ENCODE peak calls at places on chromosome 17, in six cellular contexts. One of them, this sample, is unnamed.

GRCh38 chr17:72126575-72127486 is 6.0 kb downstream of the SOX9 start:
- DNase-seq in mesenchymal stem cell: peak
- DNase-seq in IMR-90: peak
- DNase-seq in H1: no peak
- DNase-seq in trophoblast cell: peak
- DNase-seq in neuronal stem cell: no peak
- DNase-seq in this sample: no peak

GRCh38 chr17:54046570-54046969 is 223.8 kb downstream of the KIF2B start:
- DNase-seq in mesenchymal stem cell: no peak
- DNase-seq in IMR-90: no peak
- DNase-seq in H1: no peak
- DNase-seq in trophoblast cell: no peak
- DNase-seq in neuronal stem cell: no peak
- DNase-seq in this sample: no peak

GRCh38 chr17:75152971-75153853 is 1.1 kb downstream of the JPT1 start:
- DNase-seq in mesenchymal stem cell: peak
- DNase-seq in IMR-90: peak
- DNase-seq in H1: no peak
- DNase-seq in trophoblast cell: no peak
- DNase-seq in neuronal stem cell: no peak
- DNase-seq in this sample: peak

GRCh38 chr17:41800601-41801373 is 11.0 kb downstream of the P3H4 start:
- DNase-seq in mesenchymal stem cell: peak
- DNase-seq in IMR-90: no peak
- DNase-seq in H1: peak
- DNase-seq in trophoblast cell: peak
- DNase-seq in neuronal stem cell: no peak
- DNase-seq in this sample: peak

GRCh38 chr17:61496174-61496956 is 44.1 kb downstream of the TBX4 start:
- DNase-seq in mesenchymal stem cell: no peak
- DNase-seq in IMR-90: no peak
- DNase-seq in H1: no peak
- DNase-seq in trophoblast cell: no peak
- DNase-seq in neuronal stem cell: no peak
- DNase-seq in this sample: no peak

GRCh38 chr17:18235743-18236256 is 10.4 kb downstream of the LLGL1 start:
- DNase-seq in mesenchymal stem cell: peak
- DNase-seq in IMR-90: peak
- DNase-seq in H1: no peak
- DNase-seq in trophoblast cell: no peak
- DNase-seq in neuronal stem cell: no peak
- DNase-seq in this sample: no peak

GRCh38 chr17:29592850-29593545 is at the start of gene ANKRD13B:
- DNase-seq in mesenchymal stem cell: no peak
- DNase-seq in IMR-90: no peak
- DNase-seq in H1: no peak
- DNase-seq in trophoblast cell: no peak
- DNase-seq in neuronal stem cell: no peak
- DNase-seq in this sample: no peak

GRCh38 chr17:35612924-35613521 is 25.9 kb downstream of the AP2B1 start:
- DNase-seq in mesenchymal stem cell: peak
- DNase-seq in IMR-90: peak
- DNase-seq in H1: no peak
- DNase-seq in trophoblast cell: peak
- DNase-seq in neuronal stem cell: peak
- DNase-seq in this sample: peak

GRCh38 chr17:71975998-71976649 is 144.7 kb upstream of the SOX9 start:
- DNase-seq in mesenchymal stem cell: peak
- DNase-seq in IMR-90: peak
- DNase-seq in H1: no peak
- DNase-seq in trophoblast cell: peak
- DNase-seq in neuronal stem cell: no peak
- DNase-seq in this sample: peak

GRCh38 chr17:1548032-1548431 is 14.6 kb downstream of the PITPNA start:
- DNase-seq in mesenchymal stem cell: no peak
- DNase-seq in IMR-90: no peak
- DNase-seq in H1: no peak
- DNase-seq in trophoblast cell: no peak
- DNase-seq in neuronal stem cell: no peak
- DNase-seq in this sample: no peak

GRCh38 chr17:1541367-1541904 is 21.2 kb downstream of the PITPNA start:
- DNase-seq in mesenchymal stem cell: no peak
- DNase-seq in IMR-90: no peak
- DNase-seq in H1: no peak
- DNase-seq in trophoblast cell: no peak
- DNase-seq in neuronal stem cell: no peak
- DNase-seq in this sample: no peak

GRCh38 chr17:1546292-1546922 is 16.2 kb downstream of the PITPNA start:
- DNase-seq in mesenchymal stem cell: no peak
- DNase-seq in IMR-90: no peak
- DNase-seq in H1: no peak
- DNase-seq in trophoblast cell: peak
- DNase-seq in neuronal stem cell: no peak
- DNase-seq in this sample: no peak

GRCh38 chr17:1542316-1542715 is 20.3 kb downstream of the PITPNA start:
- DNase-seq in mesenchymal stem cell: no peak
- DNase-seq in IMR-90: no peak
- DNase-seq in H1: no peak
- DNase-seq in trophoblast cell: no peak
- DNase-seq in neuronal stem cell: no peak
- DNase-seq in this sample: peak

GRCh38 chr17:1545618-1546017 is 17.0 kb downstream of the PITPNA start:
- DNase-seq in mesenchymal stem cell: no peak
- DNase-seq in IMR-90: no peak
- DNase-seq in H1: no peak
- DNase-seq in trophoblast cell: no peak
- DNase-seq in neuronal stem cell: no peak
- DNase-seq in this sample: no peak
- H3K18ac ChIP-seq in mesenchymal stem cell: no peak
- H3K18ac ChIP-seq in IMR-90: no peak
- H3K18ac ChIP-seq in H1: no peak
- H3K18ac ChIP-seq in trophoblast cell: no peak
- H3K18ac ChIP-seq in neuronal stem cell: no peak
- H3K18ac ChIP-seq in this sample: no peak

DNA sequence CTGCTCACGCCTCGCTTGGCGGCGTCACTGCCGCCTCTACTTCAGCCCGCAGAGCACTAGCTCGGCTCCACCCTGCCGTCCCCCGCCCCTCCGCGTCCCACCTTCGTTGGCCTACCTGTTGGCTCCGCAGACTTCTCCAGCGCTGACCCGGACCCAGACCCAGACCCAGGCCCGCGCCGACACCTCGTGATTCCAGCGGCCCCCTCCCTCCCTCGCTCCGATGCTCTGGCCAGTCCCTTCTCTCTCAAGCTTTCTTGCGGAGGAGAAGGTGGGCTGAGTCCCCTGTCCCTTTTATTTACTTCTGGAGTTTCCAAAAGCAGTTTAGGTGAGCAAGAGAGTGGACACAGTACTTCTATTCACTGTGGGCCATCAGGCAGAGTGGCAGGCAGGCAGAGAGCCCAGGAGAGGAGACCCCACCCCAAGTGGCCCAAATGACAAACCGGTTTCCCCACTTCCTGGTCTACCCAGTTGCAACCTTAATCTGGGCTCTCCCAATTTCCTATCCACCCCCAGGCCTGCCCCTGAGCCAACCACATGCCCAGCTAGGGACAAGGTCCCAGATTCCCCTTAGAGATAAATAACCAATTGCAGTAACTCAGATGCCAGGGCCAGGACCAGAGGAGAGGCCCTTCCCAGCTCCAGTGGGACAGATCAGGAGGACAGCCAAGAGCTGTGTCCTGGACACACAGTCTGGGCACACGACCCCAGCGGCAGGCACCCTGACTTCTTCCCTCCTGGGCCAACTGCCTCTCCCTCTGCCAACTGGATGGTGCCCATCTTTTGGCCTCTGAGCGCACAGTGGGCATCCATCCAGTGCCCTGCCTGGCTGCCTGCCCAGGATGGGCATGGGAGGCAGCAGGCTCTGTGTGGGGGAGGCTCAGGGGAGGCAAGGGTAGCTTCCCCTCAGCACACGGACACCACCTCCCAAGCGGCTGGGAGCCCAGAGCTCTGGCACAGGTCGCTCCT is 1.2 kb upstream of the SRCIN1 start:
- DNase-seq in mesenchymal stem cell: no peak
- DNase-seq in IMR-90: no peak
- DNase-seq in H1: no peak
- DNase-seq in trophoblast cell: no peak
- DNase-seq in neuronal stem cell: no peak
- DNase-seq in this sample: peak
- H3K4me3 ChIP-seq in mesenchymal stem cell: no peak
- H3K4me3 ChIP-seq in IMR-90: no peak
- H3K4me3 ChIP-seq in H1: peak
- H3K4me3 ChIP-seq in trophoblast cell: peak
- H3K4me3 ChIP-seq in neuronal stem cell: peak
- H3K4me3 ChIP-seq in this sample: no peak

DNA sequence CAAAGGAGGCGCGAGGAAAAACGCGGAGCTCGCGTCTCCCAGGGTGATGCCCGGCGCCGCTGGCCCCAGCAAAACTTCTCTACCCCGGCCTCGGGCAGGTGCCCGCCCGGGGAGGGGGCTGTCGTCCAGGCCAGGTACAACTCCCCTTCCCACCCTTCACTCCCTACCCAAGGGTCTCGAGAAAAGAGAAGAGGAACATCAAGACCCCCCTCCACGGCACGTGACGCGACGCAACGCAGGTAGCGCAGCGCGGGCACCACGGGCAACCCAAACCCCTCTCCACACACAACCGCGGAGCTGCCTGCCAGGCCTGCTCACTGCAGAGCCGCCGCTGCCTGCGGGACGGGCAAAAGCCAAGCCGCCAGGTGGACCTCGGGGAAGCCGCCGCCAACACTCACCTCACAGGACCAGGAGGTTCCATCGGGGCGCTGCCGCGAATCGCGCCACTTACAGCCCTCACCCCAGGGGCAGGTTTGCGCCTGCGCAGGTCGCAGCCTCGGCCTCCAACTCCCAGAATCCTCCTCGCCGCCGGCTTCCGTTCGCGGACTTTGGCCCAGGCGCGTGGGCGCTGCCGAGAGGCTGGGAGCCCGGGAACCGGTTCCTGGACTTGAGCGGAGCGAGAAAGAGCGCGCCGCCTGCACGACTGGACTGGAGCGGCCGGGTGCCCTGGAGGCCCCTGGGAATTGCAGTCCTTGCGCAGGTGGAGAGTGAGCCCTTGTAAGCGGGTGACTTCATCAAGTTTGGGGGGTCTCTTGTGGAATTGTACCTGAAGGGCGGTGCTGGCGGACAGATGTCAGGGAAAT is at the start of gene ZNF232:
- DNase-seq in mesenchymal stem cell: peak
- DNase-seq in IMR-90: peak
- DNase-seq in H1: peak
- DNase-seq in trophoblast cell: peak
- DNase-seq in neuronal stem cell: peak
- DNase-seq in this sample: peak
- H3K18ac ChIP-seq in mesenchymal stem cell: peak
- H3K18ac ChIP-seq in IMR-90: no peak
- H3K18ac ChIP-seq in H1: peak
- H3K18ac ChIP-seq in trophoblast cell: peak
- H3K18ac ChIP-seq in neuronal stem cell: peak
- H3K18ac ChIP-seq in this sample: peak

GRCh38 chr17:63819131-63819530 is 8.1 kb upstream of the PSMC5 start:
- DNase-seq in mesenchymal stem cell: no peak
- DNase-seq in IMR-90: no peak
- DNase-seq in H1: no peak
- DNase-seq in trophoblast cell: no peak
- DNase-seq in neuronal stem cell: no peak
- DNase-seq in this sample: no peak
- H3K4me3 ChIP-seq in mesenchymal stem cell: no peak
- H3K4me3 ChIP-seq in IMR-90: no peak
- H3K4me3 ChIP-seq in H1: no peak
- H3K4me3 ChIP-seq in trophoblast cell: no peak
- H3K4me3 ChIP-seq in neuronal stem cell: no peak
- H3K4me3 ChIP-seq in this sample: no peak

GRCh38 chr17:7588553-7589203 is 1.2 kb downstream of the SOX15 start:
- DNase-seq in mesenchymal stem cell: no peak
- DNase-seq in IMR-90: no peak
- DNase-seq in H1: no peak
- DNase-seq in trophoblast cell: no peak
- DNase-seq in neuronal stem cell: no peak
- DNase-seq in this sample: no peak
- H3K18ac ChIP-seq in mesenchymal stem cell: peak
- H3K18ac ChIP-seq in IMR-90: no peak
- H3K18ac ChIP-seq in H1: peak
- H3K18ac ChIP-seq in trophoblast cell: peak
- H3K18ac ChIP-seq in neuronal stem cell: peak
- H3K18ac ChIP-seq in this sample: peak

DNA sequence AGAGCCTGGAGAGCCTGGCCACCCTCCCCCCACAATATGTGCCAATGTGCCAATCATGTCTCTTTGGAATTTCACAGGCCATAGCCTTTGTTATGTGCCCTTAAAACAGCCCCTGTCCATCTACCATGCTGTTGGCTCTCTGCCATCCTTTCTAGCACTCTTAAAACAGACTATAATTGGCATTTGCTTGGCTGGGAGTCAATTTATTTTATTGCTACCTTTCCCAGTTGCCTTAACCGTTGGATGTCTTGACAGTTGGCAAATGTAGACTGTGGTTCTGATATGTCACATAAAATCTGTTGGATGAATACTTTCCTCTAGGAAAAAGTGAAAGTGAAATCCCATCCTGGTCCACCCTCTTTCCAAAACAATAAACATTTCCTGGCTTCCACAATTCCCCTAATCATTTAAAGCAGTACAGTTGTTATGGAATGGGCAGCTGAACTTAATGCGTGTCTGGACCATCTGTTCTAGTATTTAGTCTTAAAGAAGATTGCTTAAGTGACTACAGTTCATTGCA is 394.0 kb downstream of the KCNJ2 start:
- DNase-seq in mesenchymal stem cell: peak
- DNase-seq in IMR-90: peak
- DNase-seq in H1: no peak
- DNase-seq in trophoblast cell: no peak
- DNase-seq in neuronal stem cell: no peak
- DNase-seq in this sample: no peak
- H3K4me3 ChIP-seq in mesenchymal stem cell: no peak
- H3K4me3 ChIP-seq in IMR-90: no peak
- H3K4me3 ChIP-seq in H1: no peak
- H3K4me3 ChIP-seq in trophoblast cell: no peak
- H3K4me3 ChIP-seq in neuronal stem cell: no peak
- H3K4me3 ChIP-seq in this sample: no peak

DNA sequence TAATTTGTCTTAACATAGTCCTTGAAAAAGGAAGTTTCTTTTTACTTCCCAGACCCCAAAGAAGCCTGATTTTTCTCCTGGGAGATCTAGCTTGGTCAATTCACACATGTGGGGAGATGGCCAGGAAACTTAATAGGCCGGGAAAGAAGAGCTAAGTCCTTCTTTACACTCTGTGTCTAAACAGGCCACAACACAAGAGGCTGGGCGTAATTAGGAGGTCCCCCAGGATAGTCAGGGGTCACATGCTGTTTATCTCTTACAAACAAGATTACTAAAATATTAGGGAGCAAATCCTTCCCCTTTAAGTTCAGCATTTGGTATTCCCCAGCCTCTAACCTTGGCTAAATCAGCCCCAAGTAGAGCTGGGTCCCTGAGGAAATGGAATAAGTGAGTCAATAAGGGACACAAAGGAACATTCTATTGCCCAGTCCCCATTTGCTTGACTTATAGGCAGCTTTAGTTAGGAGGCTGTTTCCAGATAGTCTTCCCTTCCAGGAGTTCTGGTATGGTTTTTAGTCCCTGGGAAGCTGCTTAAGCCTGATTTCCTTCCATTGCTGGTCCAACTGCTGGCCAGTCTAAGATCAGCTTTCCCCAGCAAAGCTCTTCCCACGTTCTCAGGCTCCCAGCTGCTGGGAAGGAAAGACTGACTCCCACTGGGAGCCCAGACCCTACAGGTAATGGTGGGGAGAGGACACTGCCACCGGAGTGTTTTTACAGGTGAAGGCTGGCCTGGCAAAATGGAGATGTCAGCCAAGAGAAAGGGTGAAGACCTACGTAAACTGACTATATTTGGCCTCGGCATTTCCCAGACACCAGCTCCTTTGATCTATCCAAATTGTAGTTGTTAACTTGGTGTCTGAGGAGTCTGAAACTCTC is 14.1 kb upstream of the HOXB9 start:
- DNase-seq in mesenchymal stem cell: peak
- DNase-seq in IMR-90: no peak
- DNase-seq in H1: no peak
- DNase-seq in trophoblast cell: no peak
- DNase-seq in neuronal stem cell: no peak
- DNase-seq in this sample: no peak
- H3K18ac ChIP-seq in mesenchymal stem cell: no peak
- H3K18ac ChIP-seq in IMR-90: no peak
- H3K18ac ChIP-seq in H1: no peak
- H3K18ac ChIP-seq in trophoblast cell: no peak
- H3K18ac ChIP-seq in neuronal stem cell: no peak
- H3K18ac ChIP-seq in this sample: no peak